ENCODE peak calls at places on chromosomes 1 and 21, in ten cellular contexts. One of them, this sample, is unnamed.

GRCh38 chr1:93703649-93704048 is 22.0 kb upstream of the BCAR3 start:
- DNase-seq in psoas muscle: no peak
- DNase-seq in OCI-LY7: no peak
- DNase-seq in caudate nucleus: no peak
- DNase-seq in CD8-positive, alpha-beta memory T cell: no peak
- DNase-seq in left ventricle myocardium inferior: no peak
- DNase-seq in stomach: no peak
- DNase-seq in CD4-positive, alpha-beta T cell: no peak
- DNase-seq in colonic mucosa: no peak
- DNase-seq in IMR-90: peak; percentile 33
- DNase-seq in this sample: no peak

GRCh38 chr1:7069888-7070287 is 284.6 kb downstream of the CAMTA1 start:
- DNase-seq in OCI-LY7: no peak
- DNase-seq in stomach: no peak
- DNase-seq in left ventricle myocardium inferior: no peak
- DNase-seq in psoas muscle: no peak
- DNase-seq in CD8-positive, alpha-beta memory T cell: no peak
- DNase-seq in CD4-positive, alpha-beta T cell: no peak
- DNase-seq in caudate nucleus: no peak
- DNase-seq in IMR-90: no peak
- DNase-seq in colonic mucosa: no peak
- DNase-seq in this sample: no peak

GRCh38 chr1:95286479-95286878 is 52.5 kb downstream of the RWDD3 start:
- DNase-seq in IMR-90: no peak
- DNase-seq in caudate nucleus: no peak
- DNase-seq in OCI-LY7: no peak
- DNase-seq in left ventricle myocardium inferior: no peak
- DNase-seq in stomach: peak; percentile 60
- DNase-seq in psoas muscle: no peak
- DNase-seq in CD8-positive, alpha-beta memory T cell: no peak
- DNase-seq in CD4-positive, alpha-beta T cell: no peak
- DNase-seq in colonic mucosa: no peak
- DNase-seq in this sample: no peak

GRCh38 chr1:14961661-14962267 is 191.8 kb upstream of the TMEM51 start:
- DNase-seq in psoas muscle: no peak
- DNase-seq in CD4-positive, alpha-beta T cell: no peak
- DNase-seq in left ventricle myocardium inferior: no peak
- DNase-seq in colonic mucosa: no peak
- DNase-seq in stomach: no peak
- DNase-seq in CD8-positive, alpha-beta memory T cell: no peak
- DNase-seq in IMR-90: no peak
- DNase-seq in OCI-LY7: peak; percentile 15
- DNase-seq in caudate nucleus: no peak
- DNase-seq in this sample: no peak

GRCh38 chr21:31945576-31945975 is 72.8 kb downstream of the HUNK start:
- DNase-seq in colonic mucosa: no peak
- DNase-seq in left ventricle myocardium inferior: no peak
- DNase-seq in psoas muscle: no peak
- DNase-seq in stomach: no peak
- DNase-seq in OCI-LY7: no peak
- DNase-seq in IMR-90: peak; percentile 97
- DNase-seq in CD8-positive, alpha-beta memory T cell: no peak
- DNase-seq in caudate nucleus: no peak
- DNase-seq in CD4-positive, alpha-beta T cell: no peak
- DNase-seq in this sample: no peak

GRCh38 chr1:178060789-178061556 is 32.9 kb upstream of the RASAL2 start:
- DNase-seq in OCI-LY7: no peak
- DNase-seq in CD8-positive, alpha-beta memory T cell: no peak
- DNase-seq in left ventricle myocardium inferior: no peak
- DNase-seq in stomach: no peak
- DNase-seq in caudate nucleus: peak; percentile 26
- DNase-seq in psoas muscle: no peak
- DNase-seq in CD4-positive, alpha-beta T cell: no peak
- DNase-seq in colonic mucosa: no peak
- DNase-seq in IMR-90: peak; percentile 84
- DNase-seq in this sample: no peak

GRCh38 chr1:61329556-61329955 is 247.2 kb downstream of the NFIA start:
- DNase-seq in psoas muscle: no peak
- DNase-seq in CD8-positive, alpha-beta memory T cell: no peak
- DNase-seq in OCI-LY7: no peak
- DNase-seq in colonic mucosa: no peak
- DNase-seq in left ventricle myocardium inferior: no peak
- DNase-seq in CD4-positive, alpha-beta T cell: no peak
- DNase-seq in IMR-90: no peak
- DNase-seq in stomach: no peak
- DNase-seq in caudate nucleus: no peak
- DNase-seq in this sample: no peak

GRCh38 chr1:94463765-94464330 is 45.7 kb downstream of the ABCD3 start:
- DNase-seq in caudate nucleus: no peak
- DNase-seq in IMR-90: peak; percentile 71
- DNase-seq in CD8-positive, alpha-beta memory T cell: no peak
- DNase-seq in CD4-positive, alpha-beta T cell: no peak
- DNase-seq in left ventricle myocardium inferior: no peak
- DNase-seq in psoas muscle: no peak
- DNase-seq in OCI-LY7: peak; percentile 56
- DNase-seq in colonic mucosa: peak; percentile 36
- DNase-seq in stomach: no peak
- DNase-seq in this sample: no peak

GRCh38 chr1:7538033-7538432 is 233.1 kb upstream of the VAMP3 start:
- DNase-seq in CD4-positive, alpha-beta T cell: no peak
- DNase-seq in IMR-90: peak; percentile 90
- DNase-seq in psoas muscle: no peak
- DNase-seq in stomach: no peak
- DNase-seq in colonic mucosa: no peak
- DNase-seq in OCI-LY7: no peak
- DNase-seq in caudate nucleus: no peak
- DNase-seq in CD8-positive, alpha-beta memory T cell: no peak
- DNase-seq in left ventricle myocardium inferior: peak; percentile 1
- DNase-seq in this sample: no peak

GRCh38 chr21:44070391-44070790 is 36.8 kb upstream of the PWP2 start:
- DNase-seq in OCI-LY7: no peak
- DNase-seq in caudate nucleus: no peak
- DNase-seq in stomach: no peak
- DNase-seq in left ventricle myocardium inferior: no peak
- DNase-seq in psoas muscle: no peak
- DNase-seq in IMR-90: no peak
- DNase-seq in colonic mucosa: no peak
- DNase-seq in CD8-positive, alpha-beta memory T cell: no peak
- DNase-seq in CD4-positive, alpha-beta T cell: no peak
- DNase-seq in this sample: no peak

GRCh38 chr1:6858586-6858985 is 73.3 kb downstream of the CAMTA1 start:
- DNase-seq in OCI-LY7: no peak
- DNase-seq in CD8-positive, alpha-beta memory T cell: no peak
- DNase-seq in colonic mucosa: no peak
- DNase-seq in left ventricle myocardium inferior: no peak
- DNase-seq in stomach: no peak
- DNase-seq in IMR-90: no peak
- DNase-seq in CD4-positive, alpha-beta T cell: no peak
- DNase-seq in caudate nucleus: no peak
- DNase-seq in psoas muscle: no peak
- DNase-seq in this sample: no peak

GRCh38 chr1:15243275-15244043 is 3.6 kb upstream of the FHAD1 start:
- DNase-seq in OCI-LY7: no peak
- DNase-seq in colonic mucosa: no peak
- DNase-seq in caudate nucleus: no peak
- DNase-seq in CD4-positive, alpha-beta T cell: no peak
- DNase-seq in stomach: no peak
- DNase-seq in CD8-positive, alpha-beta memory T cell: no peak
- DNase-seq in IMR-90: peak; percentile 14
- DNase-seq in left ventricle myocardium inferior: no peak
- DNase-seq in psoas muscle: no peak
- DNase-seq in this sample: no peak

GRCh38 chr1:57007948-57008347 is 42.1 kb upstream of the C8B start:
- DNase-seq in left ventricle myocardium inferior: no peak
- DNase-seq in IMR-90: no peak
- DNase-seq in caudate nucleus: no peak
- DNase-seq in colonic mucosa: no peak
- DNase-seq in CD8-positive, alpha-beta memory T cell: no peak
- DNase-seq in stomach: no peak
- DNase-seq in psoas muscle: no peak
- DNase-seq in CD4-positive, alpha-beta T cell: no peak
- DNase-seq in OCI-LY7: no peak
- DNase-seq in this sample: no peak

GRCh38 chr1:167488786-167489185 is 29.5 kb downstream of the CD247 start:
- DNase-seq in CD4-positive, alpha-beta T cell: no peak
- DNase-seq in CD8-positive, alpha-beta memory T cell: no peak
- DNase-seq in left ventricle myocardium inferior: no peak
- DNase-seq in IMR-90: no peak
- DNase-seq in psoas muscle: no peak
- DNase-seq in OCI-LY7: no peak
- DNase-seq in colonic mucosa: no peak
- DNase-seq in caudate nucleus: no peak
- DNase-seq in stomach: no peak
- DNase-seq in this sample: no peak

GRCh38 chr1:176847052-176847451 is 317.5 kb downstream of the ASTN1 start:
- DNase-seq in caudate nucleus: no peak
- DNase-seq in CD8-positive, alpha-beta memory T cell: no peak
- DNase-seq in OCI-LY7: no peak
- DNase-seq in colonic mucosa: no peak
- DNase-seq in CD4-positive, alpha-beta T cell: no peak
- DNase-seq in psoas muscle: no peak
- DNase-seq in stomach: no peak
- DNase-seq in left ventricle myocardium inferior: peak; percentile 25
- DNase-seq in IMR-90: no peak
- DNase-seq in this sample: no peak

GRCh38 chr1:113072757-113073456 is at the start of gene LRIG2:
- DNase-seq in CD4-positive, alpha-beta T cell: peak; percentile 97
- DNase-seq in caudate nucleus: peak; percentile 95
- DNase-seq in OCI-LY7: peak; percentile 97
- DNase-seq in left ventricle myocardium inferior: peak; percentile 99
- DNase-seq in CD8-positive, alpha-beta memory T cell: peak; percentile 96
- DNase-seq in colonic mucosa: peak; percentile 100
- DNase-seq in IMR-90: peak; percentile 97
- DNase-seq in psoas muscle: peak; percentile 99
- DNase-seq in stomach: peak; percentile 99
- DNase-seq in this sample: peak; percentile 92

DNA sequence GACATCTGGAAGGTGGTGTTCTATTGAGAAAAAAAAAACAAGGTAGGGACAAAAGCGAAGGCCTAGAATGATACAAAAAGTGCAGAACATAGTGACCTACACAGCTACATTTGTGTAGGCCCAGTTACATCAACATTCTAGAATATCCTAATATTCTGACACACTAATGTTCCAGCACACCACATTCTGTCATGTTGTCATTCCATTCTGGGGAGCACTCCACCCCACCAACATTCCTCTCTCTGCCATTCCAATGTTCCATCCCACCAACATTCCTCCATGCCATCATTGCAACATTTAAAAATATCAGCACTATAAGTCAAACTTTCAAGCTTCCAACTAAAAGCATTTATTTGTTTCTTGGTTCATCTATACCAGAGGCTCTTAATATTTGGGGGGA is 28.5 kb downstream of the COA7 start:
- DNase-seq in left ventricle myocardium inferior: no peak
- DNase-seq in CD8-positive, alpha-beta memory T cell: no peak
- DNase-seq in psoas muscle: no peak
- DNase-seq in IMR-90: peak; percentile 48
- DNase-seq in stomach: no peak
- DNase-seq in caudate nucleus: no peak
- DNase-seq in colonic mucosa: no peak
- DNase-seq in OCI-LY7: no peak
- DNase-seq in CD4-positive, alpha-beta T cell: no peak
- DNase-seq in this sample: no peak
- H3K27ac ChIP-seq in left ventricle myocardium inferior: no peak overlapping the region
- H3K27ac ChIP-seq in CD8-positive, alpha-beta memory T cell: no peak overlapping the region
- H3K27ac ChIP-seq in psoas muscle: peak overlapping the region; percentile 51
- H3K27ac ChIP-seq in IMR-90: no peak overlapping the region
- H3K27ac ChIP-seq in stomach: no peak overlapping the region
- H3K27ac ChIP-seq in caudate nucleus: no peak overlapping the region
- H3K27ac ChIP-seq in colonic mucosa: no peak overlapping the region
- H3K27ac ChIP-seq in OCI-LY7: no peak overlapping the region
- H3K27ac ChIP-seq in CD4-positive, alpha-beta T cell: no peak overlapping the region
- H3K27ac ChIP-seq in this sample: no peak overlapping the region

DNA sequence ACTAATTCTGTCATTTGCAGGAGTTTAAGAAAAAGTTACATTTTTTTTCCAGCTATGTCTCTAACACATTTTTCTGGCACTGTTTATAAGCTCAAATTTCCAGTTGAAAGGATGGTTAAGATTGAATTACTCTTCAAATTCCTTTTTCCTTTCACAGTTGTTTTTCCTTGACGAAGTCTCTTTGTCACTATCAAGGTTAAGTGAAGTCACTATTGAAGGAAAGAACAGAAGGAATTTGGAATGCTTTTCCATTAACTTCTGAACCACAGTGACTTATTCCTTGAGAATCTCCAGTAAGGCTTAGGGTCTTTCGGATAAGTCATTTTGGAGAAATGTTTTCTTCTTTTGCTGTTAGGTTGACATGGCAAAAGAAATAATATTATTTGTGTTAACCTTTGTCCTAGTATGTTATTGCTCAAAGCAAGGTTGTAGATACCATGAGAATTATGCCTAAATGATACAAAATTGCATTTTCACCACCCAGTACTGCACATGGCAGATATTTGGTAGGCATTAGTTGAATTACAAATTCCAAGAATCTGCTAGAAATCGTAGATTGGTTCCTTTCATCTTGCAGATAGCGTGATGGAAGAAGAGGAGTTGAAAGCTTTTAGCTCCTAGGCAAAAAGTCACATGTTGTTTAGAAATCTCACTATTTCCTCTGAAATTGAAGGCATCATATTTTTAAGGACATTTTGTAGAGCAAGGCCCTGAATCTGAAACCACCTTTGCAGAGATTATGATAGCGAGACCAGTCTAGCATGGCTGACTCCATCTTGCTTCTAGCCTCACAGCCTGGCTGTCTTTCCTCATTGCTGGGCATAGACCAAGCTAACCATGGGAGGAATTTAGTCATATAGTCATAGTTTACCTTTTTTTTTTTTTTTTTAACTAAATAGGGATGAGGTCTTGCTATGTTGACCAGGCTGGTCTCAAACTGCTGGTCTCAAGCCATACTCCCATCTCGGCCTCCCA is 42.6 kb upstream of the ZNF326 start:
- DNase-seq in psoas muscle: no peak
- DNase-seq in CD4-positive, alpha-beta T cell: no peak
- DNase-seq in left ventricle myocardium inferior: no peak
- DNase-seq in OCI-LY7: no peak
- DNase-seq in CD8-positive, alpha-beta memory T cell: no peak
- DNase-seq in IMR-90: peak; percentile 90
- DNase-seq in caudate nucleus: no peak
- DNase-seq in colonic mucosa: no peak
- DNase-seq in stomach: no peak
- DNase-seq in this sample: no peak
- H3K27ac ChIP-seq in psoas muscle: no peak overlapping the region
- H3K27ac ChIP-seq in CD4-positive, alpha-beta T cell: no peak overlapping the region
- H3K27ac ChIP-seq in left ventricle myocardium inferior: no peak overlapping the region
- H3K27ac ChIP-seq in OCI-LY7: no peak overlapping the region
- H3K27ac ChIP-seq in CD8-positive, alpha-beta memory T cell: no peak overlapping the region
- H3K27ac ChIP-seq in IMR-90: peak overlapping the region; percentile 85
- H3K27ac ChIP-seq in caudate nucleus: no peak overlapping the region
- H3K27ac ChIP-seq in colonic mucosa: no peak overlapping the region
- H3K27ac ChIP-seq in stomach: no peak overlapping the region
- H3K27ac ChIP-seq in this sample: no peak overlapping the region

GRCh38 chr21:42991992-42992740 is 17.8 kb downstream of the PKNOX1 start:
- DNase-seq in psoas muscle: peak; percentile 61
- DNase-seq in CD8-positive, alpha-beta memory T cell: no peak
- DNase-seq in caudate nucleus: no peak
- DNase-seq in left ventricle myocardium inferior: peak; percentile 74
- DNase-seq in OCI-LY7: peak; percentile 45
- DNase-seq in IMR-90: peak; percentile 97
- DNase-seq in colonic mucosa: peak; percentile 37
- DNase-seq in CD4-positive, alpha-beta T cell: no peak
- DNase-seq in stomach: no peak
- DNase-seq in this sample: no peak
- H3K27ac ChIP-seq in psoas muscle: peak overlapping the region; percentile 28
- H3K27ac ChIP-seq in CD8-positive, alpha-beta memory T cell: no peak overlapping the region
- H3K27ac ChIP-seq in caudate nucleus: peak overlapping the region; percentile 30
- H3K27ac ChIP-seq in left ventricle myocardium inferior: peak overlapping the region; percentile 83
- H3K27ac ChIP-seq in OCI-LY7: no peak overlapping the region
- H3K27ac ChIP-seq in IMR-90: peak overlapping the region; percentile 91
- H3K27ac ChIP-seq in colonic mucosa: no peak overlapping the region
- H3K27ac ChIP-seq in CD4-positive, alpha-beta T cell: no peak overlapping the region
- H3K27ac ChIP-seq in stomach: peak overlapping the region; percentile 51
- H3K27ac ChIP-seq in this sample: peak overlapping the region; percentile 50

GRCh38 chr1:229119161-229119560 is 151.8 kb upstream of the RAB4A start:
- DNase-seq in IMR-90: no peak
- DNase-seq in CD8-positive, alpha-beta memory T cell: no peak
- DNase-seq in OCI-LY7: no peak
- DNase-seq in colonic mucosa: no peak
- DNase-seq in psoas muscle: no peak
- DNase-seq in caudate nucleus: no peak
- DNase-seq in stomach: no peak
- DNase-seq in left ventricle myocardium inferior: no peak
- DNase-seq in CD4-positive, alpha-beta T cell: no peak
- DNase-seq in this sample: no peak
- H3K27ac ChIP-seq in IMR-90: no peak overlapping the region
- H3K27ac ChIP-seq in CD8-positive, alpha-beta memory T cell: no peak overlapping the region
- H3K27ac ChIP-seq in OCI-LY7: no peak overlapping the region
- H3K27ac ChIP-seq in colonic mucosa: no peak overlapping the region
- H3K27ac ChIP-seq in psoas muscle: no peak overlapping the region
- H3K27ac ChIP-seq in caudate nucleus: no peak overlapping the region
- H3K27ac ChIP-seq in stomach: peak overlapping the region; percentile 85
- H3K27ac ChIP-seq in left ventricle myocardium inferior: no peak overlapping the region
- H3K27ac ChIP-seq in CD4-positive, alpha-beta T cell: no peak overlapping the region
- H3K27ac ChIP-seq in this sample: no peak overlapping the region

This sample was measured in esophagus squamous epithelium.